ENCODE peak calls at places on chromosomes 12 and 14, in ten cellular contexts. One of them, this sample, is unnamed.

GRCh38 chr12:57491393-57492280 is 3.8 kb downstream of the MARS1 start:
- DNase-seq in stomach: no peak
- DNase-seq in activated B cell treated with CpG ODN at 0.5 μM for 24 hours: no peak
- DNase-seq in HCT116: no peak
- DNase-seq in AG10803: no peak
- DNase-seq in heart right ventricle: no peak
- DNase-seq in RWPE1: no peak
- DNase-seq in AG09309: no peak
- DNase-seq in choroid plexus epithelial cell: no peak
- DNase-seq in esophagus squamous epithelium: no peak
- DNase-seq in this sample: no peak

GRCh38 chr12:106358410-106359241 is 1.1 kb downstream of the POLR3B start:
- DNase-seq in stomach: peak; percentile 34
- DNase-seq in activated B cell treated with CpG ODN at 0.5 μM for 24 hours: no peak
- DNase-seq in HCT116: no peak
- DNase-seq in AG10803: no peak
- DNase-seq in heart right ventricle: peak; percentile 26
- DNase-seq in RWPE1: no peak
- DNase-seq in AG09309: peak; percentile 55
- DNase-seq in choroid plexus epithelial cell: peak; percentile 80
- DNase-seq in esophagus squamous epithelium: no peak
- DNase-seq in this sample: no peak

GRCh38 chr14:92959761-92960680 is 37.1 kb downstream of the CHGA start:
- DNase-seq in stomach: no peak
- DNase-seq in activated B cell treated with CpG ODN at 0.5 μM for 24 hours: no peak
- DNase-seq in HCT116: no peak
- DNase-seq in AG10803: no peak
- DNase-seq in heart right ventricle: no peak
- DNase-seq in RWPE1: no peak
- DNase-seq in AG09309: no peak
- DNase-seq in choroid plexus epithelial cell: no peak
- DNase-seq in esophagus squamous epithelium: no peak
- DNase-seq in this sample: no peak

GRCh38 chr14:74841230-74842207 is 34.4 kb downstream of the PROX2 start:
- DNase-seq in stomach: no peak
- DNase-seq in activated B cell treated with CpG ODN at 0.5 μM for 24 hours: no peak
- DNase-seq in HCT116: no peak
- DNase-seq in AG10803: no peak
- DNase-seq in heart right ventricle: no peak
- DNase-seq in RWPE1: no peak
- DNase-seq in AG09309: no peak
- DNase-seq in choroid plexus epithelial cell: no peak
- DNase-seq in esophagus squamous epithelium: no peak
- DNase-seq in this sample: no peak

GRCh38 chr14:106841701-106842100 is 1315.3 kb downstream of the TMEM121 start:
- DNase-seq in stomach: no peak
- DNase-seq in activated B cell treated with CpG ODN at 0.5 μM for 24 hours: no peak
- DNase-seq in HCT116: no peak
- DNase-seq in AG10803: no peak
- DNase-seq in heart right ventricle: no peak
- DNase-seq in RWPE1: peak; percentile 34
- DNase-seq in AG09309: no peak
- DNase-seq in choroid plexus epithelial cell: no peak
- DNase-seq in esophagus squamous epithelium: no peak
- DNase-seq in this sample: no peak

GRCh38 chr12:22653075-22653474 is 28.1 kb downstream of the ETNK1 start:
- DNase-seq in stomach: no peak
- DNase-seq in activated B cell treated with CpG ODN at 0.5 μM for 24 hours: no peak
- DNase-seq in HCT116: no peak
- DNase-seq in AG10803: peak; percentile 68
- DNase-seq in heart right ventricle: no peak
- DNase-seq in RWPE1: no peak
- DNase-seq in AG09309: peak; percentile 21
- DNase-seq in choroid plexus epithelial cell: peak; percentile 35
- DNase-seq in esophagus squamous epithelium: no peak
- DNase-seq in this sample: no peak

GRCh38 chr14:32104308-32104707 is 27.2 kb downstream of the ARHGAP5 start:
- DNase-seq in stomach: no peak
- DNase-seq in activated B cell treated with CpG ODN at 0.5 μM for 24 hours: no peak
- DNase-seq in HCT116: no peak
- DNase-seq in AG10803: no peak
- DNase-seq in heart right ventricle: no peak
- DNase-seq in RWPE1: no peak
- DNase-seq in AG09309: no peak
- DNase-seq in choroid plexus epithelial cell: no peak
- DNase-seq in esophagus squamous epithelium: no peak
- DNase-seq in this sample: no peak

GRCh38 chr12:78959556-78959955 is 95.0 kb downstream of the SYT1 start:
- DNase-seq in stomach: no peak
- DNase-seq in activated B cell treated with CpG ODN at 0.5 μM for 24 hours: no peak
- DNase-seq in HCT116: no peak
- DNase-seq in AG10803: peak; percentile 1
- DNase-seq in heart right ventricle: no peak
- DNase-seq in RWPE1: no peak
- DNase-seq in AG09309: no peak
- DNase-seq in choroid plexus epithelial cell: peak; percentile 50
- DNase-seq in esophagus squamous epithelium: no peak
- DNase-seq in this sample: no peak

GRCh38 chr12:42612258-42612608 is 22.7 kb upstream of the PRICKLE1 start:
- DNase-seq in stomach: no peak
- DNase-seq in activated B cell treated with CpG ODN at 0.5 μM for 24 hours: no peak
- DNase-seq in HCT116: no peak
- DNase-seq in AG10803: no peak
- DNase-seq in heart right ventricle: no peak
- DNase-seq in RWPE1: no peak
- DNase-seq in AG09309: no peak
- DNase-seq in choroid plexus epithelial cell: peak; percentile 43
- DNase-seq in esophagus squamous epithelium: no peak
- DNase-seq in this sample: no peak

GRCh38 chr12:13749380-13749779 is 232.0 kb downstream of the GRIN2B start:
- DNase-seq in stomach: no peak
- DNase-seq in activated B cell treated with CpG ODN at 0.5 μM for 24 hours: no peak
- DNase-seq in HCT116: no peak
- DNase-seq in AG10803: no peak
- DNase-seq in heart right ventricle: no peak
- DNase-seq in RWPE1: no peak
- DNase-seq in AG09309: no peak
- DNase-seq in choroid plexus epithelial cell: no peak
- DNase-seq in esophagus squamous epithelium: no peak
- DNase-seq in this sample: no peak
- TF ChIP-seq CTCF in stomach: no peak
- TF ChIP-seq CTCF in activated B cell treated with CpG ODN at 0.5 μM for 24 hours: no peak
- TF ChIP-seq CTCF in HCT116: no peak
- TF ChIP-seq CTCF in AG10803: no peak
- TF ChIP-seq CTCF in heart right ventricle: no peak
- TF ChIP-seq CTCF in RWPE1: no peak
- TF ChIP-seq CTCF in AG09309: no peak
- TF ChIP-seq CTCF in choroid plexus epithelial cell: no peak
- TF ChIP-seq CTCF in esophagus squamous epithelium: no peak
- TF ChIP-seq CTCF in this sample: no peak

DNA sequence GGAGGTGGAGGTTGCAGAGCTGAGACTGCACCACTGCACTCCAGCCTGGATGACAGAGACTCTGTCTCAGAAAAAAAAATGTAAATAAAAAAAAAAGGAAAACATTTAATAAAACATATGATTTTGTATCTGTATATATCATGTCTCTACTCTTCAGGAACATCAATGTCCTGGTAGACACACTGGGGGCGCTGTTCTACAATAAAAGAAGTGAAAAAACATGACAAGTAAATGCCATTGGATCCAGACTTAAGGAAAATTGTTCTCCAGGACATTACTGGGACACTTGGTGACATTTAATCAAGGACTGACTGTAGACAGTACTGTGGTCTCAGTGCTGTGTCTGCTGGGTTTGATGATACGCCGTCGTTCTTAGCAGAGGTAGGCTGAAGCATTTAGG is 15.5 kb upstream of the KLC1 start:
- DNase-seq in stomach: no peak
- DNase-seq in activated B cell treated with CpG ODN at 0.5 μM for 24 hours: no peak
- DNase-seq in HCT116: no peak
- DNase-seq in AG10803: no peak
- DNase-seq in heart right ventricle: no peak
- DNase-seq in RWPE1: no peak
- DNase-seq in AG09309: no peak
- DNase-seq in choroid plexus epithelial cell: peak; percentile 52
- DNase-seq in esophagus squamous epithelium: no peak
- DNase-seq in this sample: no peak
- TF ChIP-seq CTCF in stomach: peak; percentile 18
- TF ChIP-seq CTCF in activated B cell treated with CpG ODN at 0.5 μM for 24 hours: no peak
- TF ChIP-seq CTCF in HCT116: no peak
- TF ChIP-seq CTCF in AG10803: peak; percentile 45
- TF ChIP-seq CTCF in heart right ventricle: peak; percentile 32
- TF ChIP-seq CTCF in RWPE1: no peak
- TF ChIP-seq CTCF in AG09309: no peak
- TF ChIP-seq CTCF in choroid plexus epithelial cell: peak; percentile 48
- TF ChIP-seq CTCF in esophagus squamous epithelium: peak; percentile 25
- TF ChIP-seq CTCF in this sample: peak; percentile 22

GRCh38 chr14:104683653-104684448 is 5.6 kb upstream of the INF2 start:
- DNase-seq in stomach: no peak
- DNase-seq in activated B cell treated with CpG ODN at 0.5 μM for 24 hours: no peak
- DNase-seq in HCT116: no peak
- DNase-seq in AG10803: no peak
- DNase-seq in heart right ventricle: no peak
- DNase-seq in RWPE1: no peak
- DNase-seq in AG09309: no peak
- DNase-seq in choroid plexus epithelial cell: no peak
- DNase-seq in esophagus squamous epithelium: no peak
- DNase-seq in this sample: no peak

GRCh38 chr14:104680806-104681688 is 8.4 kb upstream of the INF2 start:
- DNase-seq in stomach: peak; percentile 87
- DNase-seq in activated B cell treated with CpG ODN at 0.5 μM for 24 hours: peak; percentile 47
- DNase-seq in HCT116: no peak
- DNase-seq in AG10803: peak; percentile 75
- DNase-seq in heart right ventricle: no peak
- DNase-seq in RWPE1: peak; percentile 72
- DNase-seq in AG09309: peak; percentile 37
- DNase-seq in choroid plexus epithelial cell: peak; percentile 84
- DNase-seq in esophagus squamous epithelium: no peak
- DNase-seq in this sample: no peak

GRCh38 chr14:104681689-104682074 is 7.7 kb upstream of the INF2 start:
- DNase-seq in stomach: peak; percentile 92
- DNase-seq in activated B cell treated with CpG ODN at 0.5 μM for 24 hours: no peak
- DNase-seq in HCT116: no peak
- DNase-seq in AG10803: peak; percentile 80
- DNase-seq in heart right ventricle: peak; percentile 92
- DNase-seq in RWPE1: peak; percentile 83
- DNase-seq in AG09309: peak; percentile 38
- DNase-seq in choroid plexus epithelial cell: peak; percentile 84
- DNase-seq in esophagus squamous epithelium: no peak
- DNase-seq in this sample: no peak

GRCh38 chr14:104680056-104680805 is 9.2 kb upstream of the INF2 start:
- DNase-seq in stomach: peak; percentile 77
- DNase-seq in activated B cell treated with CpG ODN at 0.5 μM for 24 hours: no peak
- DNase-seq in HCT116: no peak
- DNase-seq in AG10803: peak; percentile 61
- DNase-seq in heart right ventricle: no peak
- DNase-seq in RWPE1: peak; percentile 85
- DNase-seq in AG09309: peak; percentile 34
- DNase-seq in choroid plexus epithelial cell: peak; percentile 79
- DNase-seq in esophagus squamous epithelium: no peak
- DNase-seq in this sample: no peak

DNA sequence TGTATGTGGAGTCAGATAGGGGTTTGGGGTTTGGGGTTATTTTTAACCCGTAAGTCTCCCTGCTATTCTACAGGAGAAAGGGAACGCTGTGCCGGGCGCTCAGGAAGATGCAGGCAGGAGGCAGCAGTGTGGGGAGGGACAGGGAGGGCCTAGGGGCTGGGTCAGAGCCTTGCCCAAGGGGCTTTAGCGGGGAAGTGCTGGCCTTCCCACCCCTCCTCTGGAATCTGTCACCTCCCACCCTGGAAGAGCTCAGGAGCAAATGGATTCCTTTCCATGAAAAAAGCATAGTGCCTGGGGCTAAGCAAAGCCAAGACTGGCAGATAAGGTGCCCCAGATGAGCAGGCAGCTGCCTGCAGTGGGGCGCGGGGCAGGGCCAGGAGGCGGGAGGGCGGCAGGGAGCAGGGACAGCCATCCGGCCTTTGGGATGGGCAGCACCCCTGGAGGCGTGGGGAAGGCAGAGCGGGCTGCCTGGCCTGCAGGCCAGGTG is 7.3 kb upstream of the INF2 start:
- DNase-seq in stomach: no peak
- DNase-seq in activated B cell treated with CpG ODN at 0.5 μM for 24 hours: no peak
- DNase-seq in HCT116: no peak
- DNase-seq in AG10803: no peak
- DNase-seq in heart right ventricle: no peak
- DNase-seq in RWPE1: peak; percentile 52
- DNase-seq in AG09309: no peak
- DNase-seq in choroid plexus epithelial cell: no peak
- DNase-seq in esophagus squamous epithelium: no peak
- DNase-seq in this sample: no peak
- TF ChIP-seq CTCF in stomach: no peak
- TF ChIP-seq CTCF in activated B cell treated with CpG ODN at 0.5 μM for 24 hours: no peak
- TF ChIP-seq CTCF in HCT116: no peak
- TF ChIP-seq CTCF in AG10803: no peak
- TF ChIP-seq CTCF in heart right ventricle: no peak
- TF ChIP-seq CTCF in RWPE1: no peak
- TF ChIP-seq CTCF in AG09309: no peak
- TF ChIP-seq CTCF in choroid plexus epithelial cell: no peak
- TF ChIP-seq CTCF in esophagus squamous epithelium: no peak
- TF ChIP-seq CTCF in this sample: no peak

GRCh38 chr12:62600038-62600437 is 133.4 kb downstream of the MON2 start:
- DNase-seq in stomach: no peak
- DNase-seq in activated B cell treated with CpG ODN at 0.5 μM for 24 hours: no peak
- DNase-seq in HCT116: no peak
- DNase-seq in AG10803: no peak
- DNase-seq in heart right ventricle: no peak
- DNase-seq in RWPE1: no peak
- DNase-seq in AG09309: no peak
- DNase-seq in choroid plexus epithelial cell: peak; percentile 31
- DNase-seq in esophagus squamous epithelium: no peak
- DNase-seq in this sample: no peak
- TF ChIP-seq CTCF in stomach: peak; percentile 10
- TF ChIP-seq CTCF in activated B cell treated with CpG ODN at 0.5 μM for 24 hours: no peak
- TF ChIP-seq CTCF in HCT116: peak; percentile 56
- TF ChIP-seq CTCF in AG10803: peak; percentile 26
- TF ChIP-seq CTCF in heart right ventricle: no peak
- TF ChIP-seq CTCF in RWPE1: no peak
- TF ChIP-seq CTCF in AG09309: peak; percentile 18
- TF ChIP-seq CTCF in choroid plexus epithelial cell: peak; percentile 52
- TF ChIP-seq CTCF in esophagus squamous epithelium: no peak
- TF ChIP-seq CTCF in this sample: no peak

GRCh38 chr12:109739747-109740693 is 26.4 kb downstream of the FAM222A start:
- DNase-seq in stomach: peak; percentile 40
- DNase-seq in activated B cell treated with CpG ODN at 0.5 μM for 24 hours: peak; percentile 6
- DNase-seq in HCT116: no peak
- DNase-seq in AG10803: no peak
- DNase-seq in heart right ventricle: peak; percentile 7
- DNase-seq in RWPE1: no peak
- DNase-seq in AG09309: no peak
- DNase-seq in choroid plexus epithelial cell: no peak
- DNase-seq in esophagus squamous epithelium: no peak
- DNase-seq in this sample: peak; percentile 10
- TF ChIP-seq CTCF in stomach: no peak
- TF ChIP-seq CTCF in activated B cell treated with CpG ODN at 0.5 μM for 24 hours: no peak
- TF ChIP-seq CTCF in HCT116: peak; percentile 45
- TF ChIP-seq CTCF in AG10803: peak; percentile 17
- TF ChIP-seq CTCF in heart right ventricle: no peak
- TF ChIP-seq CTCF in RWPE1: no peak
- TF ChIP-seq CTCF in AG09309: peak; percentile 20
- TF ChIP-seq CTCF in choroid plexus epithelial cell: peak; percentile 34
- TF ChIP-seq CTCF in esophagus squamous epithelium: no peak
- TF ChIP-seq CTCF in this sample: no peak